ENCODE peak calls at places on chromosomes 1 and 21, in five cellular contexts. One of them, this sample, is unnamed.
A peak's percentile ranks its signal among the peaks of the same experiment; 100 is the strongest.

GRCh38 chr1:206476058-206476457 is 5.8 kb downstream of the IKBKE start:
- DNase-seq in lower leg skin: no peak
- DNase-seq in epithelial cell of esophagus: no peak
- DNase-seq in cardiac fibroblast: no peak
- DNase-seq in lower lobe of right lung: no peak
- DNase-seq in this sample: no peak

GRCh38 chr21:42003051-42003461 is 7.1 kb downstream of the ZBTB21 start:
- DNase-seq in lower leg skin: no peak
- DNase-seq in epithelial cell of esophagus: no peak
- DNase-seq in cardiac fibroblast: no peak
- DNase-seq in lower lobe of right lung: no peak
- DNase-seq in this sample: peak; percentile 80

GRCh38 chr1:150976879-150977694 is 2.5 kb upstream of the CERS2 start:
- DNase-seq in lower leg skin: peak; percentile 86
- DNase-seq in epithelial cell of esophagus: peak; percentile 77
- DNase-seq in cardiac fibroblast: peak; percentile 51
- DNase-seq in lower lobe of right lung: peak; percentile 94
- DNase-seq in this sample: peak; percentile 46

GRCh38 chr1:34906756-34907155 is 22.7 kb downstream of the DLGAP3 start:
- DNase-seq in lower leg skin: no peak
- DNase-seq in epithelial cell of esophagus: no peak
- DNase-seq in cardiac fibroblast: no peak
- DNase-seq in lower lobe of right lung: no peak
- DNase-seq in this sample: no peak

GRCh38 chr1:35555601-35556477 is 1.4 kb downstream of the KIAA0319L start:
- DNase-seq in lower leg skin: no peak
- DNase-seq in epithelial cell of esophagus: peak; percentile 98
- DNase-seq in cardiac fibroblast: no peak
- DNase-seq in lower lobe of right lung: no peak
- DNase-seq in this sample: peak; percentile 67

GRCh38 chr1:206540044-206540758 is 32.9 kb downstream of the RASSF5 start:
- DNase-seq in lower leg skin: no peak
- DNase-seq in epithelial cell of esophagus: no peak
- DNase-seq in cardiac fibroblast: peak; percentile 51
- DNase-seq in lower lobe of right lung: peak; percentile 89
- DNase-seq in this sample: no peak

GRCh38 chr1:2539312-2539907 is 9.3 kb upstream of the HES5 start:
- DNase-seq in lower leg skin: no peak
- DNase-seq in epithelial cell of esophagus: no peak
- DNase-seq in cardiac fibroblast: no peak
- DNase-seq in lower lobe of right lung: no peak
- DNase-seq in this sample: no peak

GRCh38 chr1:165678509-165678908 is 19.9 kb downstream of the ALDH9A1 start:
- DNase-seq in lower leg skin: no peak
- DNase-seq in epithelial cell of esophagus: no peak
- DNase-seq in cardiac fibroblast: no peak
- DNase-seq in lower lobe of right lung: no peak
- DNase-seq in this sample: no peak

GRCh38 chr1:75100481-75101092 is 33.6 kb upstream of the LHX8 start:
- DNase-seq in lower leg skin: no peak
- DNase-seq in epithelial cell of esophagus: no peak
- DNase-seq in cardiac fibroblast: no peak
- DNase-seq in lower lobe of right lung: no peak
- DNase-seq in this sample: no peak

GRCh38 chr1:14945132-14946010 is 208.2 kb upstream of the TMEM51 start:
- DNase-seq in lower leg skin: no peak
- DNase-seq in epithelial cell of esophagus: peak; percentile 70
- DNase-seq in cardiac fibroblast: peak; percentile 91
- DNase-seq in lower lobe of right lung: no peak
- DNase-seq in this sample: peak; percentile 96

GRCh38 chr1:150749720-150750311 is 15.8 kb downstream of the CTSS start:
- DNase-seq in lower leg skin: no peak
- DNase-seq in epithelial cell of esophagus: peak; percentile 75
- DNase-seq in cardiac fibroblast: no peak
- DNase-seq in lower lobe of right lung: no peak
- DNase-seq in this sample: no peak

GRCh38 chr1:19448491-19449439 is 36.6 kb downstream of the CAPZB start:
- DNase-seq in lower leg skin: peak; percentile 75
- DNase-seq in epithelial cell of esophagus: peak; percentile 87
- DNase-seq in cardiac fibroblast: peak; percentile 90
- DNase-seq in lower lobe of right lung: peak; percentile 60
- DNase-seq in this sample: peak; percentile 93

GRCh38 chr1:176119549-176119948 is 87.5 kb downstream of the COP1 start:
- DNase-seq in lower leg skin: no peak
- DNase-seq in epithelial cell of esophagus: peak; percentile 40
- DNase-seq in cardiac fibroblast: peak; percentile 25
- DNase-seq in lower lobe of right lung: no peak
- DNase-seq in this sample: peak; percentile 7

GRCh38 chr1:6587261-6588005 is 7.6 kb downstream of the ZBTB48 start:
- DNase-seq in lower leg skin: no peak
- DNase-seq in epithelial cell of esophagus: peak; percentile 50
- DNase-seq in cardiac fibroblast: no peak
- DNase-seq in lower lobe of right lung: no peak
- DNase-seq in this sample: no peak

GRCh38 chr1:87894041-87894440 is 565.4 kb downstream of the LMO4 start:
- DNase-seq in lower leg skin: no peak
- DNase-seq in epithelial cell of esophagus: no peak
- DNase-seq in cardiac fibroblast: no peak
- DNase-seq in lower lobe of right lung: no peak
- DNase-seq in this sample: no peak

GRCh38 chr1:82284213-82284612 is 483.5 kb downstream of the ADGRL2 start:
- DNase-seq in lower leg skin: no peak
- DNase-seq in epithelial cell of esophagus: peak; percentile 29
- DNase-seq in cardiac fibroblast: peak; percentile 4
- DNase-seq in lower lobe of right lung: no peak
- DNase-seq in this sample: no peak

GRCh38 chr21:16588433-16588860 is 858.7 kb downstream of the USP25 start:
- DNase-seq in lower leg skin: peak; percentile 83
- DNase-seq in epithelial cell of esophagus: peak; percentile 93
- DNase-seq in cardiac fibroblast: peak; percentile 83
- DNase-seq in lower lobe of right lung: peak; percentile 48
- DNase-seq in this sample: peak; percentile 70

GRCh38 chr1:228867093-228867950 is 132.0 kb downstream of the RHOU start:
- DNase-seq in lower leg skin: no peak
- DNase-seq in epithelial cell of esophagus: no peak
- DNase-seq in cardiac fibroblast: peak; percentile 34
- DNase-seq in lower lobe of right lung: no peak
- DNase-seq in this sample: no peak

GRCh38 chr1:5481889-5482288 is 510.3 kb downstream of the NPHP4 start:
- DNase-seq in lower leg skin: no peak
- DNase-seq in epithelial cell of esophagus: no peak
- DNase-seq in cardiac fibroblast: no peak
- DNase-seq in lower lobe of right lung: no peak
- DNase-seq in this sample: no peak

GRCh38 chr1:170555370-170555769 is 23.4 kb downstream of the GORAB start:
- DNase-seq in lower leg skin: no peak
- DNase-seq in epithelial cell of esophagus: no peak
- DNase-seq in cardiac fibroblast: peak; percentile 26
- DNase-seq in lower lobe of right lung: no peak
- DNase-seq in this sample: no peak

GRCh38 chr1:173506437-173506836 is 29.3 kb downstream of the PRDX6 start:
- DNase-seq in lower leg skin: no peak
- DNase-seq in epithelial cell of esophagus: peak; percentile 42
- DNase-seq in cardiac fibroblast: no peak
- DNase-seq in lower lobe of right lung: no peak
- DNase-seq in this sample: no peak

GRCh38 chr1:16351449-16351993 is 759 bp downstream of the FBXO42 start:
- DNase-seq in lower leg skin: no peak
- DNase-seq in epithelial cell of esophagus: peak; percentile 39
- DNase-seq in cardiac fibroblast: peak; percentile 50
- DNase-seq in lower lobe of right lung: no peak
- DNase-seq in this sample: peak; percentile 32

GRCh38 chr1:245856944-245857531 is 650.0 kb downstream of the SMYD3 start:
- DNase-seq in lower leg skin: no peak
- DNase-seq in epithelial cell of esophagus: peak; percentile 77
- DNase-seq in cardiac fibroblast: peak; percentile 76
- DNase-seq in lower lobe of right lung: no peak
- DNase-seq in this sample: peak; percentile 85

GRCh38 chr21:41217656-41218380 is 49.9 kb downstream of the BACE2 start:
- DNase-seq in lower leg skin: no peak
- DNase-seq in epithelial cell of esophagus: no peak
- DNase-seq in cardiac fibroblast: peak; percentile 78
- DNase-seq in lower lobe of right lung: no peak
- DNase-seq in this sample: no peak

GRCh38 chr1:226677121-226678020 is 61.7 kb downstream of the ITPKB start:
- DNase-seq in lower leg skin: peak; percentile 93
- DNase-seq in epithelial cell of esophagus: peak; percentile 81
- DNase-seq in cardiac fibroblast: peak; percentile 86
- DNase-seq in lower lobe of right lung: no peak
- DNase-seq in this sample: peak; percentile 92

GRCh38 chr1:156347337-156347736 is 9.0 kb downstream of the TSACC start:
- DNase-seq in lower leg skin: no peak
- DNase-seq in epithelial cell of esophagus: no peak
- DNase-seq in cardiac fibroblast: peak; percentile 19
- DNase-seq in lower lobe of right lung: no peak
- DNase-seq in this sample: peak; percentile 93

GRCh38 chr1:174777262-174777661 is 222.5 kb upstream of the CACYBP start:
- DNase-seq in lower leg skin: no peak
- DNase-seq in epithelial cell of esophagus: no peak
- DNase-seq in cardiac fibroblast: no peak
- DNase-seq in lower lobe of right lung: no peak
- DNase-seq in this sample: no peak

GRCh38 chr21:33975548-33976081 is 60.0 kb upstream of the ATP5PO start:
- DNase-seq in lower leg skin: no peak
- DNase-seq in epithelial cell of esophagus: peak; percentile 86
- DNase-seq in cardiac fibroblast: no peak
- DNase-seq in lower lobe of right lung: no peak
- DNase-seq in this sample: peak; percentile 20

GRCh38 chr21:33978585-33978984 is 63.0 kb upstream of the ATP5PO start:
- DNase-seq in lower leg skin: no peak
- DNase-seq in epithelial cell of esophagus: no peak
- DNase-seq in cardiac fibroblast: no peak
- DNase-seq in lower lobe of right lung: no peak
- DNase-seq in this sample: no peak

GRCh38 chr21:33977721-33978369 is 62.2 kb upstream of the ATP5PO start:
- DNase-seq in lower leg skin: no peak
- DNase-seq in epithelial cell of esophagus: no peak
- DNase-seq in cardiac fibroblast: no peak
- DNase-seq in lower lobe of right lung: no peak
- DNase-seq in this sample: no peak

GRCh38 chr21:33976082-33976979 is 60.7 kb upstream of the ATP5PO start:
- DNase-seq in lower leg skin: peak; percentile 44
- DNase-seq in epithelial cell of esophagus: peak; percentile 98
- DNase-seq in cardiac fibroblast: peak; percentile 77
- DNase-seq in lower lobe of right lung: no peak
- DNase-seq in this sample: peak; percentile 94

GRCh38 chr21:33976980-33977720 is 61.5 kb upstream of the ATP5PO start:
- DNase-seq in lower leg skin: no peak
- DNase-seq in epithelial cell of esophagus: no peak
- DNase-seq in cardiac fibroblast: no peak
- DNase-seq in lower lobe of right lung: no peak
- DNase-seq in this sample: no peak
- H3K4me3 ChIP-seq in lower leg skin: no peak overlapping the region
- H3K4me3 ChIP-seq in epithelial cell of esophagus: no peak overlapping the region
- H3K4me3 ChIP-seq in cardiac fibroblast: no peak overlapping the region
- H3K4me3 ChIP-seq in lower lobe of right lung: no peak overlapping the region
- H3K4me3 ChIP-seq in this sample: no peak overlapping the region

GRCh38 chr1:162144853-162145252 is 75.4 kb downstream of the NOS1AP start:
- DNase-seq in lower leg skin: no peak
- DNase-seq in epithelial cell of esophagus: no peak
- DNase-seq in cardiac fibroblast: no peak
- DNase-seq in lower lobe of right lung: no peak
- DNase-seq in this sample: no peak

GRCh38 chr1:162145966-162146696 is 76.6 kb downstream of the NOS1AP start:
- DNase-seq in lower leg skin: no peak
- DNase-seq in epithelial cell of esophagus: no peak
- DNase-seq in cardiac fibroblast: no peak
- DNase-seq in lower lobe of right lung: no peak
- DNase-seq in this sample: no peak

GRCh38 chr1:162144268-162144667 is 74.8 kb downstream of the NOS1AP start:
- DNase-seq in lower leg skin: no peak
- DNase-seq in epithelial cell of esophagus: no peak
- DNase-seq in cardiac fibroblast: no peak
- DNase-seq in lower lobe of right lung: no peak
- DNase-seq in this sample: no peak

GRCh38 chr1:162147760-162148159 is 78.3 kb downstream of the NOS1AP start:
- DNase-seq in lower leg skin: no peak
- DNase-seq in epithelial cell of esophagus: no peak
- DNase-seq in cardiac fibroblast: no peak
- DNase-seq in lower lobe of right lung: no peak
- DNase-seq in this sample: no peak

GRCh38 chr1:162145280-162145965 is 75.9 kb downstream of the NOS1AP start:
- DNase-seq in lower leg skin: no peak
- DNase-seq in epithelial cell of esophagus: no peak
- DNase-seq in cardiac fibroblast: no peak
- DNase-seq in lower lobe of right lung: no peak
- DNase-seq in this sample: no peak
- H3K4me3 ChIP-seq in lower leg skin: no peak overlapping the region
- H3K4me3 ChIP-seq in epithelial cell of esophagus: no peak overlapping the region
- H3K4me3 ChIP-seq in cardiac fibroblast: no peak overlapping the region
- H3K4me3 ChIP-seq in lower lobe of right lung: no peak overlapping the region
- H3K4me3 ChIP-seq in this sample: no peak overlapping the region

DNA sequence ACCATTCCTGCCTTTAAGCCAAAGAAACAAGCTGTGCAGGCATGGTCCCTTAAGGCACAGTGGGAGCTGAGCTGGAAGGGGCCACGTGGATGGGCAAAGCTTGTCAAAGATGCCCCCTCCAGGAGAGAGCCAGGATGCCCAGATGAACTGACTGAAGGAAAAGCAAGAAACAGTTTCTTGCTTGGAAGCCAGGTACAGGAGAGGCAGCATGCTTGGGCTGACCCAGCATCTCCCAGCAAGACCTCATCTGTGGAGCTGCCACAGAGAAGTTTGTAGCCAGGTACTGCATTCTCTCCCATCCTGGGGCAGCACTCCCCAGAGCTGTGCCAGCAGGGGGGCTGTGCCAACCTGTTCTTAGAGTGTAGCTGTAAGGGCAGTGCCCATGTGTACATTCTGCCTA is 1.3 kb upstream of the SLC50A1 start:
- DNase-seq in lower leg skin: no peak
- DNase-seq in epithelial cell of esophagus: peak; percentile 42
- DNase-seq in cardiac fibroblast: no peak
- DNase-seq in lower lobe of right lung: no peak
- DNase-seq in this sample: no peak
- H3K4me3 ChIP-seq in lower leg skin: no peak overlapping the region
- H3K4me3 ChIP-seq in epithelial cell of esophagus: peak overlapping the region; percentile 81
- H3K4me3 ChIP-seq in cardiac fibroblast: no peak overlapping the region
- H3K4me3 ChIP-seq in lower lobe of right lung: peak overlapping the region; percentile 64
- H3K4me3 ChIP-seq in this sample: peak overlapping the region; percentile 97

DNA sequence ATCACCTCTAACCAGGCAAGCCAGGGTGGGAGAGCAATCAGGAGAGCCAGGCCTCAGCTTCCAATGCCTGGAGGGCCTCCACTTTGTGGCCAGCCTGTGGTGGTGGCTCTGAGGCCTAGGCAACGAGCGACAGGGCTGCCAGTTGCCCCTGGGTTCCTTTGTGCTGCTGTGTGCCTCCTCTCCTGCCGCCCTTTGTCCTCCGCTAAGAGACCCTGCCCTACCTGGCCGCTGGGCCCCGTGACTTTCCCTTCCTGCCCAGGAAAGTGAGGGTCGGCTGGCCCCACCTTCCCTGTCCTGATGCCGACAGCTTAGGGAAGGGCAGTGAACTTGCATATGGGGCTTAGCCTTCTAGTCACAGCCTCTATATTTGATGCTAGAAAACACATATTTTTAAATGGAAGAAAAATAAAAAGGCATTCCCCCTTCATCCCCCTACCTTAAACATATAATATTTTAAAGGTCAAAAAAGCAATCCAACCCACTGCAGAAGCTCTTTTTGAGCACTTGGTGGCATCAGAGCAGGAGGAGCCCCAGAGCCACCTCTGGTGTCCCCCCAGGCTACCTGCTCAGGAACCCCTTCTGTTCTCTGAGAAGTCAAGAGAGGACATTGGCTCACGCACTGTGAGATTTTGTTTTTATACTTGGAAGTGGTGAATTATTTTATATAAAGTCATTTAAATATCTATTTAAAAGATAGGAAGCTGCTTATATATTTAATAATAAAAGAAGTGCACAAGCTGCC is 19.8 kb downstream of the CSF1 start:
- DNase-seq in lower leg skin: no peak
- DNase-seq in epithelial cell of esophagus: no peak
- DNase-seq in cardiac fibroblast: no peak
- DNase-seq in lower lobe of right lung: no peak
- DNase-seq in this sample: no peak
- H3K4me3 ChIP-seq in lower leg skin: no peak overlapping the region
- H3K4me3 ChIP-seq in epithelial cell of esophagus: no peak overlapping the region
- H3K4me3 ChIP-seq in cardiac fibroblast: no peak overlapping the region
- H3K4me3 ChIP-seq in lower lobe of right lung: no peak overlapping the region
- H3K4me3 ChIP-seq in this sample: no peak overlapping the region